ENCODE peak calls at places on chromosomes 2 and 18, in nine cellular contexts. J is ELR; A is stimulated activated CD8-positive, alpha-beta memory T cell treated with anti-CD3 and anti-CD28 coated beads, Interleukin-4, amount 100 ng/mL, for 1 hour; V is NCI-H2081; M is GM12878; O is NAMALWA; E is activated CD4-positive, alpha-beta T cell treated with anti-CD3 and anti-CD28 coated beads, Interleukin-2, amount 50 U/mL, for 1 hour; Y is ovary; T is EL. H is an unnamed sample.

GRCh38 chr2:164780611-164781167 is 60.9 kb downstream of the COBLL1 start:
- DNase-seq in J (no peak), A (no peak), V (no peak), M (no peak), O (no peak), E (no peak), Y (no peak), T (no peak), H (no peak)

GRCh38 chr2:124953921-124954320 is 928.8 kb downstream of the CNTNAP5 start:
- DNase-seq in J (no peak), A (no peak), V (no peak), M (no peak), O (no peak), E (no peak), Y (no peak), T (no peak), H (no peak)

GRCh38 chr2:165428996-165429395 is 40.5 kb upstream of the CSRNP3 start:
- DNase-seq in J (no peak), A (no peak), V (no peak), M (no peak), O (no peak), E (no peak), Y (no peak), T (no peak), H (no peak)

GRCh38 chr2:47002480-47003381 is 87.1 kb upstream of the MCFD2 start:
- DNase-seq in J (peak), A (no peak), V (peak), M (no peak), O (no peak), E (no peak), Y (peak), T (no peak), H (peak)

GRCh38 chr18:9849407-9849961 is 36.3 kb upstream of the TXNDC2 start:
- DNase-seq in J (no peak), A (no peak), V (no peak), M (no peak), O (no peak), E (no peak), Y (no peak), T (no peak), H (no peak)

GRCh38 chr2:154189963-154190362 is 318.2 kb downstream of the GALNT13 start:
- DNase-seq in J (no peak), A (no peak), V (peak), M (no peak), O (no peak), E (no peak), Y (no peak), T (no peak), H (no peak)

GRCh38 chr2:58904091-58904490 is 663.0 kb upstream of the FANCL start:
- DNase-seq in J (no peak), A (no peak), V (no peak), M (no peak), O (no peak), E (no peak), Y (no peak), T (no peak), H (no peak)

GRCh38 chr2:186309901-186310300 is 176.2 kb upstream of the ZC3H15 start:
- DNase-seq in J (no peak), A (no peak), V (no peak), M (no peak), O (no peak), E (no peak), Y (no peak), T (no peak), H (no peak)

GRCh38 chr2:111167238-111168162 is 46.8 kb downstream of the BCL2L11 start:
- DNase-seq in J (no peak), A (no peak), V (no peak), M (no peak), O (no peak), E (no peak), Y (no peak), T (no peak), H (no peak)

GRCh38 chr2:138948070-138948539 is 167.9 kb upstream of the NXPH2 start:
- DNase-seq in J (peak), A (no peak), V (no peak), M (no peak), O (no peak), E (no peak), Y (no peak), T (peak), H (no peak)

GRCh38 chr2:96113951-96114350 is 2.4 kb downstream of the ADRA2B start:
- DNase-seq in J (no peak), A (no peak), V (no peak), M (no peak), O (no peak), E (no peak), Y (no peak), T (no peak), H (no peak)

GRCh38 chr2:95311821-95312542 is 14.8 kb downstream of the KCNIP3 start:
- DNase-seq in J (no peak), A (no peak), V (no peak), M (no peak), O (no peak), E (no peak), Y (no peak), T (no peak), H (no peak)

GRCh38 chr2:127170021-127170420 is 50.1 kb downstream of the CYP27C1 start:
- DNase-seq in J (no peak), A (no peak), V (no peak), M (no peak), O (no peak), E (no peak), Y (no peak), T (no peak), H (no peak)

GRCh38 chr2:27218614-27219013 is 1.4 kb downstream of the CAD start:
- DNase-seq in J (no peak), A (no peak), V (peak), M (no peak), O (peak), E (no peak), Y (no peak), T (no peak), H (no peak)